ENCODE peak calls at places on chromosomes 2 and 18, in nine cellular contexts. Q is GM20000; K is PC-3; X is K562; A is CD8-positive, alpha-beta T cell; H is H1; N is psoas muscle; V is hepatocyte; P is NB4. W is an unnamed sample.

GRCh38 chr18:78420116-78420515 is 559.5 kb upstream of the SALL3 start:
- DNase-seq in N (no peak), A (no peak), Q (no peak), X (no peak), P (no peak), V (no peak), K (no peak), H (no peak), W (no peak)

GRCh38 chr2:240925191-240925575 is 19.0 kb downstream of the CROCC2 start:
- DNase-seq in K (no peak), Q (no peak), V (no peak), P (peak; percentile 43), N (peak; percentile 41), X (no peak), A (no peak), H (peak; percentile 57), W (peak; percentile 14)

GRCh38 chr2:18046558-18046957 is 168.1 kb downstream of the KCNS3 start:
- DNase-seq in H (no peak), P (peak; percentile 44), X (no peak), A (no peak), K (peak; percentile 70), Q (no peak), N (no peak), V (no peak), W (no peak)

GRCh38 chr18:55838841-55839240 is 250.8 kb upstream of the TCF4 start:
- DNase-seq in H (no peak), A (no peak), P (no peak), V (no peak), X (no peak), K (peak; percentile 41), N (no peak), Q (no peak), W (no peak)

GRCh38 chr2:1993711-1994682 is 249.7 kb upstream of the PXDN start:
- DNase-seq in X (no peak), H (no peak), K (peak; percentile 29), A (no peak), Q (no peak), V (no peak), P (no peak), N (no peak), W (no peak)

GRCh38 chr2:157696036-157696435 is 67.4 kb upstream of the ACVR1C start:
- DNase-seq in V (no peak), N (no peak), A (no peak), H (no peak), Q (no peak), K (no peak), X (no peak), P (no peak), W (no peak)

GRCh38 chr2:208999911-209000310 is 423.9 kb upstream of the MAP2 start:
- DNase-seq in A (no peak), N (no peak), X (no peak), K (no peak), P (no peak), V (peak; percentile 13), Q (no peak), H (no peak), W (no peak)

GRCh38 chr18:38007931-38008330 is 442.3 kb upstream of the CELF4 start:
- DNase-seq in X (no peak), N (no peak), V (peak; percentile 24), H (no peak), Q (no peak), P (no peak), A (no peak), K (no peak), W (no peak)

GRCh38 chr18:58363767-58364540 is 264.9 kb downstream of the ALPK2 start:
- DNase-seq in Q (no peak), P (no peak), V (no peak), X (no peak), N (no peak), H (no peak), K (peak; percentile 64), A (no peak), W (no peak)

GRCh38 chr2:17303496-17303895 is 214.7 kb downstream of the RAD51AP2 start:
- DNase-seq in K (peak; percentile 31), P (no peak), V (no peak), H (no peak), N (no peak), A (no peak), X (no peak), Q (no peak), W (no peak)

GRCh38 chr2:21451418-21451817 is 327.6 kb downstream of the TDRD15 start:
- DNase-seq in P (no peak), K (no peak), X (no peak), A (no peak), Q (no peak), N (no peak), H (no peak), V (no peak), W (no peak)

DNA sequence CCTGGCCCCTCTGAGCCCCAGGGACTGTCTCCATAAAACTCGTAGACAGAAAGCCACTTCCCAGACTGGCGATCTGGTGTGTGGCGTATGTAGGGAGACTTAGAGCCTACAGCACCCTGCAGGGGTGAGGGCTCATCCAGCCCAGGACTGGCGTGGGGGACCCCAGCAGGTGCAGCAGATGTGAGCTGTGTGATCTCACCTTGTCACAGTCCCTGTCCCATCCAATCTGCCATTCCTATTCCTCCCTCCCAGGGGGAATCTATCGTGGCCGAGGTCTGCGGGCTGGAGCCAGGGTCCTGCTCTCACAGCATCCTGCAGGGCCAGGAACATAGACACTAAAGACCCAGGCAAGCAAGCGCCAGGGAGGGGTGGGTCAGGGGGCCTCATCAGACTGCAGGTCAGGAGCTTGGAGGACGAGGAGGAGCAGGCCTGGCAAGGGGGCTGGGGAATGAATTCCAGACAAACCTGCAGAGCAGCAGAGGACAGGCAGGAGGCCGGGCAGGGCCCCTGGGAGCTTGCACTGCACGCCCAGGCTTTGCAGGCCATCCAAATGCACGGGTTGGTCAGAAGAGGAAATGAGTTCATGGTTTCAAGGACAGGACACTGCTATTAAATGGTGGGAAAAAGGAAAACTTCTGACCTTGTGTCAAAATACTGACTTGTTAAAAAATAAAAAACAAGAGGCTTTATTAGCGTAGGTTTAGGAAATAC is 32.5 kb downstream of the HS6ST1 start:
- DNase-seq in N (peak; percentile 42), P (no peak), K (no peak), A (no peak), Q (no peak), H (no peak), V (no peak), X (no peak), W (no peak)
- TF ChIP-seq CTCF in N (no peak), P (no peak), K (no peak), A (no peak), Q (no peak), H (no peak), V (no peak), X (no peak), W (no peak)

GRCh38 chr18:9153281-9153680 is 16.7 kb downstream of the ANKRD12 start:
- DNase-seq in A (no peak), X (no peak), Q (no peak), V (no peak), N (no peak), P (no peak), K (no peak), H (no peak), W (no peak)

GRCh38 chr18:9146224-9146623 is 9.6 kb downstream of the ANKRD12 start:
- DNase-seq in A (no peak), Q (no peak), H (no peak), P (no peak), K (no peak), N (no peak), X (no peak), V (no peak), W (no peak)

GRCh38 chr18:9147440-9148238 is 11.1 kb downstream of the ANKRD12 start:
- DNase-seq in V (peak; percentile 75), X (peak; percentile 81), K (peak; percentile 78), A (no peak), N (no peak), H (no peak), P (peak; percentile 79), Q (peak; percentile 40), W (no peak)

GRCh38 chr18:9150116-9150515 is 13.5 kb downstream of the ANKRD12 start:
- DNase-seq in A (no peak), V (no peak), Q (no peak), N (no peak), H (no peak), K (no peak), P (no peak), X (no peak), W (no peak)

DNA sequence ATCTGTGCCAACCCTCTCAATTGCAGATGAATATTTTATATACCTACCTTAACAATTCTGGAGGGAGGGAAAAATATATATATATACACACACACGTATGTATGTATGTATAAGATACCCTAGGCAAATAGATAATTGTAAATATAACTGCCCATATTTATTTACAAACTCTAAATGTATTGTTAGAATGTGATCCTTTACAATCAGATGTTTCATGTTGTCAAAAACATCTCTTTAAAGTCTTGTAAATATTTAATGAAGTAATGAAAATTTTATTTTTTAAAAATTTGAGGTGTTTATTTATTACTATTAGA is 11.6 kb downstream of the ANKRD12 start:
- DNase-seq in H (no peak), K (no peak), V (no peak), N (no peak), X (no peak), A (no peak), P (no peak), Q (no peak), W (no peak)
- TF ChIP-seq CTCF in H (no peak), K (no peak), V (no peak), N (no peak), X (no peak), A (no peak), P (no peak), Q (no peak), W (no peak)

GRCh38 chr2:45176399-45176798 is 167.1 kb upstream of the SIX2 start:
- DNase-seq in A (no peak), V (no peak), Q (no peak), H (no peak), X (no peak), N (no peak), K (peak; percentile 43), P (no peak), W (no peak)

GRCh38 chr2:45170976-45171514 is 161.8 kb upstream of the SIX2 start:
- DNase-seq in A (no peak), X (no peak), N (no peak), V (no peak), Q (no peak), P (no peak), H (no peak), K (peak; percentile 63), W (no peak)

GRCh38 chr2:45172993-45173392 is 163.7 kb upstream of the SIX2 start:
- DNase-seq in N (no peak), H (no peak), Q (no peak), P (no peak), A (no peak), K (no peak), X (no peak), V (no peak), W (no peak)

GRCh38 chr2:45170191-45170975 is 161.1 kb upstream of the SIX2 start:
- DNase-seq in Q (no peak), A (no peak), N (no peak), H (peak; percentile 71), V (no peak), X (no peak), P (peak; percentile 9), K (no peak), W (no peak)

GRCh38 chr2:45173513-45173912 is 164.3 kb upstream of the SIX2 start:
- DNase-seq in P (no peak), V (no peak), K (peak; percentile 99), H (peak; percentile 10), Q (no peak), X (no peak), A (no peak), N (no peak), W (no peak)
- TF ChIP-seq CTCF in P (no peak), V (no peak), K (no peak), H (no peak), Q (no peak), X (no peak), A (no peak), N (no peak), W (no peak)

GRCh38 chr2:31419386-31419785 is 4.8 kb upstream of the XDH start:
- DNase-seq in N (no peak), V (no peak), H (no peak), X (no peak), Q (no peak), A (no peak), K (no peak), P (no peak), W (no peak)
- TF ChIP-seq CTCF in N (no peak), V (no peak), H (no peak), X (no peak), Q (no peak), A (no peak), K (no peak), P (no peak), W (no peak)